ENCODE peak calls at places on chromosomes 12 and 14, in eight cellular contexts. D is lower lobe of right lung; Z is substantia nigra; O is astrocyte of the spinal cord; B is activated naive CD8-positive, alpha-beta T cell treated with anti-CD3 and anti-CD28 coated beads for 36 hours; M is mammary epithelial cell; W is BJ; A is GM13977. X is an unnamed sample.
A peak's percentile ranks its signal among the peaks of the same experiment; 100 is the strongest.

GRCh38 chr12:52246720-52247621 is 13.9 kb downstream of the KRT7 start:
- DNase-seq in A (peak; percentile 54), W (no peak), B (no peak), Z (no peak), M (no peak), O (no peak), D (no peak), X (no peak)

GRCh38 chr12:124279315-124279714 is 15.6 kb upstream of the RFLNA start:
- DNase-seq in W (no peak), O (no peak), B (no peak), M (no peak), A (no peak), D (no peak), Z (no peak), X (no peak)

GRCh38 chr12:52006726-52007157 is at the start of gene TAMALIN:
- DNase-seq in Z (no peak), W (no peak), A (peak; percentile 87), O (peak; percentile 47), D (peak; percentile 73), M (no peak), B (peak; percentile 88), X (no peak)

GRCh38 chr14:75752907-75753594 is 92.0 kb downstream of the TTLL5 start:
- DNase-seq in M (no peak), B (no peak), A (no peak), Z (no peak), W (peak; percentile 13), D (no peak), O (peak; percentile 26), X (no peak)

GRCh38 chr12:124075836-124076235 is 102.8 kb downstream of the ZNF664 start:
- DNase-seq in A (no peak), W (no peak), B (no peak), O (no peak), Z (no peak), M (no peak), D (no peak), X (no peak)

GRCh38 chr14:102817942-102818940 is 41.0 kb downstream of the TRAF3 start:
- DNase-seq in O (no peak), W (no peak), B (no peak), M (peak; percentile 37), Z (no peak), D (no peak), A (no peak), X (no peak)

GRCh38 chr14:72291908-72292688 is 359.9 kb downstream of the RGS6 start:
- DNase-seq in Z (no peak), O (peak; percentile 49), M (peak; percentile 54), D (no peak), B (no peak), A (peak; percentile 62), W (peak; percentile 6), X (peak; percentile 31)

GRCh38 chr14:34018564-34019244 is 67.8 kb upstream of the EGLN3 start:
- DNase-seq in D (no peak), O (no peak), B (no peak), A (peak; percentile 23), W (no peak), M (no peak), Z (no peak), X (peak; percentile 45)

GRCh38 chr12:105382771-105383632 is 52.5 kb downstream of the C12orf75 start:
- DNase-seq in Z (no peak), A (peak; percentile 61), B (no peak), W (peak; percentile 39), M (peak; percentile 47), O (peak; percentile 72), D (no peak), X (peak; percentile 17)

GRCh38 chr12:103881261-103881660 is 40.2 kb upstream of the NT5DC3 start:
- DNase-seq in D (no peak), M (no peak), W (no peak), A (no peak), B (no peak), Z (no peak), O (no peak), X (peak; percentile 20)

GRCh38 chr12:44459569-44459968 is 416.5 kb downstream of the NELL2 start:
- DNase-seq in A (no peak), B (no peak), D (no peak), O (no peak), M (no peak), W (no peak), Z (no peak), X (no peak)

GRCh38 chr14:51612449-51612848 is 39.3 kb upstream of the FRMD6 start:
- DNase-seq in Z (no peak), D (no peak), O (no peak), W (no peak), A (no peak), M (no peak), B (no peak), X (no peak)

GRCh38 chr12:26369588-26369987 is 174.2 kb downstream of the SSPN start:
- DNase-seq in O (peak; percentile 83), M (peak; percentile 99), W (peak; percentile 36), A (no peak), D (no peak), Z (no peak), B (no peak), X (no peak)

GRCh38 chr12:94457331-94457730 is 2.3 kb downstream of the CEP83 start:
- DNase-seq in W (no peak), O (no peak), D (no peak), A (peak; percentile 7), M (no peak), Z (no peak), B (no peak), X (no peak)

GRCh38 chr12:122951979-122952892 is 14.0 kb downstream of the ABCB9 start:
- DNase-seq in B (peak; percentile 69), Z (peak; percentile 61), W (no peak), A (peak; percentile 91), D (peak; percentile 82), M (peak; percentile 61), O (peak; percentile 62), X (no peak)

GRCh38 chr12:109562871-109563270 is 10.4 kb downstream of the MMAB start:
- DNase-seq in M (no peak), D (no peak), O (no peak), W (no peak), A (no peak), B (no peak), Z (no peak), X (no peak)

GRCh38 chr12:13362260-13362841 is 165.8 kb downstream of the EMP1 start:
- DNase-seq in Z (no peak), A (peak; percentile 69), B (peak; percentile 42), M (peak; percentile 62), W (no peak), D (peak; percentile 54), O (peak; percentile 53), X (no peak)

GRCh38 chr12:19003987-19004619 is 125.4 kb upstream of the PLEKHA5 start:
- DNase-seq in M (no peak), Z (no peak), O (no peak), D (no peak), A (no peak), W (no peak), B (no peak), X (no peak)

GRCh38 chr12:82862876-82863649 is 176.4 kb downstream of the TMTC2 start:
- DNase-seq in Z (no peak), O (no peak), A (no peak), B (no peak), M (no peak), W (no peak), D (no peak), X (no peak)

GRCh38 chr14:55071870-55072640 is 20.6 kb downstream of the MAPK1IP1L start:
- DNase-seq in W (peak; percentile 89), M (peak; percentile 95), B (peak; percentile 21), A (peak; percentile 49), Z (peak; percentile 36), D (no peak), O (peak; percentile 95), X (peak; percentile 92)

GRCh38 chr14:63388766-63389431 is 70.2 kb upstream of the GPHB5 start:
- DNase-seq in A (peak; percentile 28), B (peak; percentile 62), D (peak; percentile 64), Z (peak; percentile 4), W (no peak), O (peak; percentile 55), M (peak; percentile 26), X (peak; percentile 24)

GRCh38 chr14:92783813-92784431 is 10.2 kb upstream of the GOLGA5 start:
- DNase-seq in O (peak; percentile 80), B (no peak), W (no peak), A (peak; percentile 51), M (peak; percentile 50), Z (no peak), D (no peak), X (no peak)

GRCh38 chr12:17918013-17918412 is 172.0 kb downstream of the RERGL start:
- DNase-seq in Z (no peak), O (no peak), A (no peak), W (no peak), B (no peak), D (no peak), M (no peak), X (no peak)

GRCh38 chr14:69232388-69232787 is 27.6 kb upstream of the GALNT16 start:
- DNase-seq in Z (no peak), O (no peak), M (no peak), A (no peak), B (no peak), D (no peak), W (no peak), X (no peak)

GRCh38 chr14:63203618-63204406 is 431 bp upstream of the RHOJ start:
- DNase-seq in O (peak; percentile 98), A (no peak), D (peak; percentile 51), B (no peak), M (peak; percentile 93), Z (peak; percentile 32), W (peak; percentile 89), X (no peak)

GRCh38 chr12:49671051-49671765 is 36.0 kb downstream of the FMNL3 start:
- DNase-seq in O (no peak), A (no peak), W (no peak), Z (no peak), M (no peak), B (peak; percentile 46), D (no peak), X (no peak)

GRCh38 chr12:126883737-126884136 is 1383.2 kb upstream of the TMEM132C start:
- DNase-seq in D (no peak), A (no peak), Z (no peak), W (no peak), B (no peak), O (no peak), M (no peak), X (no peak)

GRCh38 chr12:99686142-99686541 is 38.6 kb downstream of the GARIN6 start:
- DNase-seq in O (no peak), A (no peak), D (no peak), W (no peak), M (no peak), B (no peak), Z (no peak), X (no peak)

GRCh38 chr12:67439611-67440010 is 170.5 kb downstream of the CAND1 start:
- DNase-seq in W (no peak), A (no peak), O (no peak), D (no peak), B (no peak), M (no peak), Z (no peak), X (no peak)

GRCh38 chr12:807041-807717 is 54.8 kb downstream of the WNK1 start:
- DNase-seq in D (no peak), Z (no peak), A (no peak), O (no peak), M (no peak), B (no peak), W (no peak), X (peak; percentile 59)

GRCh38 chr14:69325646-69326265 is 65.8 kb downstream of the GALNT16 start:
- DNase-seq in D (no peak), W (no peak), M (no peak), A (no peak), B (no peak), O (no peak), Z (no peak), X (no peak)

GRCh38 chr12:32135967-32136366 is 29.3 kb downstream of the BICD1 start:
- DNase-seq in O (no peak), B (no peak), A (no peak), W (no peak), Z (no peak), M (no peak), D (no peak), X (no peak)

GRCh38 chr12:4780624-4781023 is 60.4 kb downstream of the GALNT8 start:
- DNase-seq in D (no peak), M (no peak), Z (peak; percentile 18), W (no peak), B (no peak), O (no peak), A (no peak), X (no peak)

GRCh38 chr12:105995986-105996385 is 142.8 kb downstream of the NUAK1 start:
- DNase-seq in B (no peak), O (peak; percentile 26), D (no peak), M (no peak), A (no peak), Z (no peak), W (peak; percentile 61), X (no peak)

X was measured in GM12878.